ENCODE peak calls at places on chromosome 14, in six cellular contexts. J is pancreas; I is T47D; F is effector memory CD4-positive, alpha-beta T cell; N is stimulated activated effector memory CD8-positive, alpha-beta T cell treated with anti-CD3 and anti-CD28 coated beads, Interleukin-12 subunit alpha, Interleukin-12 subunit beta, amount 100 ng/mL, for 72 hours; Z is Right ventricle myocardium superior. U is an unnamed sample.

GRCh38 chr14:87005336-87005735 is 987.6 kb downstream of the GALC start:
- DNase-seq in F (no peak), Z (no peak), I (no peak), N (no peak), J (no peak), U (no peak)

GRCh38 chr14:52863339-52863700 is 71.9 kb upstream of the GNPNAT1 start:
- DNase-seq in I (no peak), N (no peak), J (no peak), Z (no peak), F (no peak), U (no peak)

GRCh38 chr14:23124337-23124954 is 5.4 kb upstream of the CEBPE start:
- DNase-seq in J (no peak), F (no peak), I (no peak), N (no peak), Z (no peak), U (no peak)

GRCh38 chr14:95523818-95524448 is 7.5 kb upstream of the SYNE3 start:
- DNase-seq in N (no peak), F (peak), Z (no peak), I (no peak), J (no peak), U (no peak)

GRCh38 chr14:53715390-53715730 is 241.3 kb downstream of the BMP4 start:
- DNase-seq in F (no peak), Z (no peak), I (no peak), N (no peak), J (no peak), U (no peak)

GRCh38 chr14:53236708-53237107 is 83.6 kb upstream of the DDHD1 start:
- DNase-seq in I (no peak), Z (no peak), J (no peak), F (no peak), N (no peak), U (no peak)

GRCh38 chr14:65164068-65164824 is 61.9 kb upstream of the MAX start:
- DNase-seq in Z (no peak), F (no peak), J (no peak), N (no peak), I (peak), U (no peak)

GRCh38 chr14:99287269-99287942 is 15.4 kb upstream of the BCL11B start:
- DNase-seq in I (no peak), J (no peak), F (no peak), Z (no peak), N (peak), U (peak)

GRCh38 chr14:59788176-59788575 is 82.4 kb downstream of the RTN1 start:
- DNase-seq in J (no peak), I (peak), Z (no peak), F (no peak), N (no peak), U (no peak)

GRCh38 chr14:75928587-75929230 is 53.1 kb downstream of the TGFB3 start:
- DNase-seq in J (no peak), N (no peak), F (no peak), Z (no peak), I (no peak), U (no peak)

GRCh38 chr14:68307769-68308168 is 485.1 kb downstream of the ZFP36L1 start:
- DNase-seq in F (no peak), I (no peak), J (no peak), N (no peak), Z (no peak), U (no peak)

GRCh38 chr14:45664668-45665356 is 411.8 kb upstream of the MIS18BP1 start:
- DNase-seq in Z (no peak), F (no peak), N (no peak), I (no peak), J (no peak), U (no peak)

GRCh38 chr14:50061664-50062437 is 54.5 kb downstream of the VCPKMT start:
- DNase-seq in F (peak), J (no peak), I (no peak), N (peak), Z (peak), U (peak)

GRCh38 chr14:104256025-104256424 is 117.6 kb downstream of the KIF26A start:
- DNase-seq in N (no peak), Z (no peak), I (no peak), F (no peak), J (no peak), U (no peak)

GRCh38 chr14:56798447-56799326 is 11.6 kb downstream of the OTX2 start:
- DNase-seq in N (no peak), J (no peak), F (no peak), Z (no peak), I (no peak), U (no peak)

GRCh38 chr14:95981939-95982338 is 57.2 kb upstream of the C14orf132 start:
- DNase-seq in Z (no peak), J (no peak), F (no peak), I (no peak), N (no peak), U (no peak)

GRCh38 chr14:48373993-48374392 is 698.6 kb upstream of the MDGA2 start:
- DNase-seq in I (no peak), Z (no peak), J (no peak), F (no peak), N (no peak), U (no peak)

U was measured in natural killer cell treated with Interleukin-12 subunit alpha and Interleukin-12 subunit beta and Interleukin-15 and Interleukin-18, amount 100 ng/mL, for 72 hours.